ENCODE peak calls at places on chromosomes 3 and 15, in seven cellular contexts. W, P, T, G, N, Y and F are unnamed samples.

GRCh38 chr3:179898024-179898423 is 138.7 kb downstream of the PEX5L start:
- ATAC-seq in W (no peak), P (peak), T (no peak), G (peak), N (no peak), Y (peak), F (peak)

GRCh38 chr3:130539005-130539404 is 22.0 kb downstream of the COL6A6 start:
- ATAC-seq in W (no peak), P (peak), T (no peak), G (no peak), N (peak), Y (no peak), F (peak)

GRCh38 chr3:25235033-25235432 is 193.0 kb upstream of the RARB start:
- ATAC-seq in W (no peak), P (no peak), T (no peak), G (no peak), N (no peak), Y (no peak), F (no peak)

GRCh38 chr3:39148116-39149058 is 5.0 kb downstream of the CSRNP1 start:
- ATAC-seq in W (no peak), P (no peak), T (no peak), G (peak), N (no peak), Y (no peak), F (no peak)

GRCh38 chr3:185308126-185308754 is 54.4 kb upstream of the EHHADH start:
- ATAC-seq in W (no peak), P (peak), T (no peak), G (no peak), N (no peak), Y (peak), F (peak)

GRCh38 chr3:36524560-36524959 is 144.3 kb downstream of the STAC start:
- ATAC-seq in W (no peak), P (no peak), T (no peak), G (no peak), N (no peak), Y (no peak), F (no peak)

GRCh38 chr3:108315767-108316301 is 19.5 kb downstream of the HHLA2 start:
- ATAC-seq in W (no peak), P (no peak), T (no peak), G (no peak), N (no peak), Y (no peak), F (no peak)

GRCh38 chr15:69926011-69926410 is 171.7 kb downstream of the TLE3 start:
- ATAC-seq in W (no peak), P (no peak), T (no peak), G (no peak), N (no peak), Y (no peak), F (no peak)

GRCh38 chr3:50554553-50554952 is 13.0 kb downstream of the C3orf18 start:
- ATAC-seq in W (no peak), P (no peak), T (no peak), G (no peak), N (no peak), Y (no peak), F (no peak)

GRCh38 chr15:76976572-76977270 is 18.2 kb upstream of the PSTPIP1 start:
- ATAC-seq in W (no peak), P (no peak), T (no peak), G (peak), N (no peak), Y (no peak), F (no peak)

GRCh38 chr15:63379492-63380150 is 2.0 kb downstream of the CA12 start:
- ATAC-seq in W (no peak), P (no peak), T (no peak), G (no peak), N (no peak), Y (no peak), F (no peak)